ENCODE peak calls at places on chromosomes 4 and X, in ten cellular contexts. F is activated CD4-positive, alpha-beta T cell treated with anti-CD3 and anti-CD28 coated beads, Interleukin-2, amount 10 ng/mL, durations not matched to agents 7 days and 5 days; K is AG09309; V is NK-92 treated with Interleukin-12 subunit alpha and Interleukin-12 subunit beta, amount 100 ng/mL, for 24 hours; L is posterior cingulate gyrus; Q is M059J; O is GM10248; H is stimulated activated CD4-positive, alpha-beta T cell treated with anti-CD3 and anti-CD28 coated beads, Interleukin-4, amount 100 ng/mL, for 1 hour; I is activated naive CD4-positive, alpha-beta T cell treated with anti-CD3 and anti-CD28 coated beads, Interleukin-2, amount 10 ng/mL, durations not matched to agents 7 days and 5 days; A is GM06990. C is an unnamed sample.

GRCh38 chrX:57137481-57137880 is 284 bp upstream of the SPIN2A start:
- DNase-seq in F (no peak), K (no peak), V (no peak), L (no peak), Q (no peak), O (no peak), H (no peak), I (no peak), A (no peak), C (no peak)

GRCh38 chrX:56728321-56728720 is 722 bp upstream of the NBDY start:
- DNase-seq in F (no peak), K (no peak), V (no peak), L (no peak), Q (peak; percentile 24), O (no peak), H (no peak), I (no peak), A (no peak), C (no peak)

GRCh38 chrX:17030092-17030491 is 83.6 kb downstream of the REPS2 start:
- DNase-seq in F (no peak), K (no peak), V (no peak), L (no peak), Q (no peak), O (no peak), H (no peak), I (no peak), A (no peak), C (no peak)

GRCh38 chr4:29046716-29047115 is 1673.5 kb upstream of the PCDH7 start:
- DNase-seq in F (no peak), K (peak; percentile 18), V (no peak), L (no peak), Q (no peak), O (no peak), H (no peak), I (no peak), A (no peak), C (no peak)

GRCh38 chr4:52661966-52662705 is 3.0 kb upstream of the USP46 start:
- DNase-seq in F (no peak), K (no peak), V (no peak), L (no peak), Q (no peak), O (no peak), H (no peak), I (no peak), A (no peak), C (no peak)

GRCh38 chr4:115356176-115356575 is 242.8 kb upstream of the NDST4 start:
- DNase-seq in F (no peak), K (no peak), V (no peak), L (no peak), Q (peak; percentile 27), O (no peak), H (no peak), I (no peak), A (no peak), C (no peak)

GRCh38 chr4:2663275-2663674 is 92.9 kb downstream of the TNIP2 start:
- DNase-seq in F (no peak), K (no peak), V (no peak), L (no peak), Q (no peak), O (no peak), H (no peak), I (no peak), A (no peak), C (no peak)

GRCh38 chr4:9894604-9895361 is 113.3 kb downstream of the DRD5 start:
- DNase-seq in F (no peak), K (no peak), V (no peak), L (no peak), Q (no peak), O (no peak), H (no peak), I (no peak), A (no peak), C (no peak)

GRCh38 chrX:39992300-39992699 is 105.5 kb downstream of the BCOR start:
- DNase-seq in F (no peak), K (no peak), V (no peak), L (no peak), Q (no peak), O (no peak), H (no peak), I (no peak), A (no peak), C (no peak)

GRCh38 chr4:189128341-189128740 is 812.3 kb upstream of the FRG1 start:
- DNase-seq in F (no peak), K (no peak), V (no peak), L (no peak), Q (no peak), O (no peak), H (no peak), I (no peak), A (no peak), C (no peak)